ENCODE peak calls at places on chromosomes 13 and 19, in seven cellular contexts. E is natural killer cell; W is activated CD4-positive, alpha-beta T cell treated with anti-CD3 and anti-CD28 coated beads, Interleukin-2, amount 50 U/mL, for 24 hours; O is effector memory CD4-positive, alpha-beta T cell; A is aorta; C is NCI-H2107; Q is effector CD4-positive, alpha-beta T cell. R is an unnamed sample.

GRCh38 chr13:85589021-85589420 is 210.2 kb downstream of the SLITRK6 start:
- DNase-seq in E (no peak), W (no peak), O (no peak), A (no peak), C (no peak), Q (no peak), R (no peak)

GRCh38 chr19:8615813-8616596 is 5.5 kb upstream of the ADAMTS10 start:
- DNase-seq in E (peak), W (peak), O (peak), A (peak), C (no peak), Q (peak), R (peak)

GRCh38 chr13:46490129-46490528 is 62.8 kb upstream of the LRCH1 start:
- DNase-seq in E (no peak), W (no peak), O (no peak), A (no peak), C (no peak), Q (no peak), R (no peak)

GRCh38 chr19:40365613-40366401 is 17.3 kb downstream of the PLD3 start:
- DNase-seq in E (peak), W (no peak), O (no peak), A (peak), C (no peak), Q (no peak), R (peak)

GRCh38 chr13:46463719-46464118 is 76.7 kb upstream of the RUBCNL start:
- DNase-seq in E (no peak), W (no peak), O (no peak), A (no peak), C (no peak), Q (no peak), R (no peak)

GRCh38 chr13:48949566-48950506 is 25.9 kb upstream of the FNDC3A start:
- DNase-seq in E (no peak), W (no peak), O (no peak), A (no peak), C (no peak), Q (no peak), R (no peak)

GRCh38 chr19:35266904-35267817 is 1.6 kb upstream of the USF2 start:
- DNase-seq in E (peak), W (no peak), O (no peak), A (peak), C (no peak), Q (no peak), R (peak)

GRCh38 chr19:13804830-13805683 is 9.8 kb downstream of the ZSWIM4 start:
- DNase-seq in E (no peak), W (no peak), O (no peak), A (no peak), C (no peak), Q (no peak), R (no peak)

GRCh38 chr19:55070755-55071502 is 4.7 kb upstream of the EPS8L1 start:
- DNase-seq in E (no peak), W (no peak), O (no peak), A (peak), C (no peak), Q (no peak), R (no peak)

GRCh38 chr19:46493236-46494114 is 2.2 kb downstream of the PNMA8B start:
- DNase-seq in E (no peak), W (no peak), O (no peak), A (peak), C (no peak), Q (no peak), R (peak)

GRCh38 chr13:103878891-103879605 is 812.8 kb upstream of the SLC10A2 start:
- DNase-seq in E (no peak), W (no peak), O (no peak), A (no peak), C (no peak), Q (no peak), R (no peak)

GRCh38 chr13:51955841-51956603 is 55.2 kb downstream of the ATP7B start:
- DNase-seq in E (no peak), W (no peak), O (no peak), A (no peak), C (no peak), Q (no peak), R (no peak)

GRCh38 chr19:2210206-2210605 is 25.9 kb downstream of the PLEKHJ1 start:
- DNase-seq in E (no peak), W (no peak), O (no peak), A (no peak), C (no peak), Q (no peak), R (no peak)

GRCh38 chr13:48739346-48740037 is 85.8 kb downstream of the CYSLTR2 start:
- DNase-seq in E (no peak), W (no peak), O (no peak), A (no peak), C (no peak), Q (no peak), R (no peak)

GRCh38 chr13:49026851-49027250 is 51.1 kb downstream of the FNDC3A start:
- DNase-seq in E (no peak), W (no peak), O (no peak), A (no peak), C (no peak), Q (no peak), R (no peak)

GRCh38 chr19:4636151-4636717 is 3.1 kb upstream of the TNFAIP8L1 start:
- DNase-seq in E (peak), W (peak), O (peak), A (peak), C (peak), Q (peak), R (peak)

GRCh38 chr13:73622375-73622774 is 511.8 kb downstream of the KLF12 start:
- DNase-seq in E (no peak), W (no peak), O (no peak), A (no peak), C (no peak), Q (no peak), R (no peak)

GRCh38 chr19:40503300-40503699 is 36.5 kb downstream of the SPTBN4 start:
- DNase-seq in E (no peak), W (no peak), O (no peak), A (no peak), C (no peak), Q (no peak), R (no peak)

GRCh38 chr19:54421521-54421920 is 6.3 kb downstream of the TTYH1 start:
- DNase-seq in E (no peak), W (no peak), O (no peak), A (no peak), C (no peak), Q (no peak), R (no peak)

GRCh38 chr13:109180905-109181425 is 551.6 kb downstream of the MYO16 start:
- DNase-seq in E (no peak), W (no peak), O (no peak), A (no peak), C (no peak), Q (no peak), R (no peak)

GRCh38 chr19:21568816-21569496 is 63.6 kb downstream of the ZNF429 start:
- DNase-seq in E (peak), W (peak), O (peak), A (peak), C (no peak), Q (peak), R (peak)

GRCh38 chr13:31182987-31183386 is 16.8 kb upstream of the B3GLCT start:
- DNase-seq in E (no peak), W (no peak), O (no peak), A (no peak), C (no peak), Q (no peak), R (no peak)

GRCh38 chr19:16025108-16026101 is 50.9 kb upstream of the TPM4 start:
- DNase-seq in E (no peak), W (no peak), O (no peak), A (peak), C (no peak), Q (no peak), R (no peak)

GRCh38 chr13:110300090-110300815 is 6.7 kb downstream of the COL4A1 start:
- DNase-seq in E (no peak), W (no peak), O (no peak), A (no peak), C (no peak), Q (no peak), R (no peak)

GRCh38 chr19:21691656-21692055 is 75.7 kb downstream of the ZNF100 start:
- DNase-seq in E (no peak), W (no peak), O (no peak), A (no peak), C (no peak), Q (no peak), R (no peak)

GRCh38 chr13:99013951-99014350 is 36.1 kb upstream of the DOCK9 start:
- DNase-seq in E (no peak), W (no peak), O (no peak), A (no peak), C (no peak), Q (no peak), R (no peak)